ENCODE peak calls at places on chromosomes 7 and 10, in eight cellular contexts. G is HCT116, R is fibroblast of the aortic adventitia, L is heart right ventricle, A is tibial artery, S is A549, O is cardiac muscle cell, B is colonic mucosa. C is an unnamed sample.

GRCh38 chr7:36232971-36233550 is 80.0 kb downstream of the EEPD1 start:
- DNase-seq in G (no peak), R (no peak), L (no peak), A (no peak), S (no peak), O (no peak), B (no peak), C (peak)

GRCh38 chr10:121240011-121240410 is 358.2 kb downstream of the FGFR2 start:
- DNase-seq in G (no peak), R (no peak), L (no peak), A (no peak), S (no peak), O (no peak), B (peak), C (no peak)

GRCh38 chr10:36476399-36476798 is 649.0 kb upstream of the ANKRD30A start:
- DNase-seq in G (no peak), R (peak), L (no peak), A (no peak), S (no peak), O (no peak), B (no peak), C (no peak)

GRCh38 chr10:14478639-14479038 is 147.9 kb upstream of the FRMD4A start:
- DNase-seq in G (peak), R (peak), L (peak), A (peak), S (peak), O (peak), B (no peak), C (no peak)

GRCh38 chr10:100204370-100204769 is 18.5 kb upstream of the ERLIN1 start:
- DNase-seq in G (no peak), R (no peak), L (no peak), A (no peak), S (no peak), O (no peak), B (no peak), C (no peak)

GRCh38 chr10:115093286-115093775 is at the start of gene ATRNL1:
- DNase-seq in G (no peak), R (no peak), L (peak), A (no peak), S (peak), O (peak), B (no peak), C (no peak)

GRCh38 chr7:116782177-116782711 is 80.1 kb upstream of the CAPZA2 start:
- DNase-seq in G (no peak), R (peak), L (no peak), A (no peak), S (no peak), O (no peak), B (no peak), C (no peak)

GRCh38 chr7:137934941-137935848 is 66.7 kb downstream of the CREB3L2 start:
- DNase-seq in G (no peak), R (no peak), L (no peak), A (no peak), S (no peak), O (no peak), B (no peak), C (no peak)

GRCh38 chr7:48111596-48111995 is 22.5 kb downstream of the UPP1 start:
- DNase-seq in G (no peak), R (no peak), L (no peak), A (no peak), S (no peak), O (no peak), B (no peak), C (no peak)

GRCh38 chr7:82699773-82700186 is 256.2 kb upstream of the CACNA2D1 start:
- DNase-seq in G (peak), R (peak), L (no peak), A (no peak), S (peak), O (no peak), B (peak), C (peak)

GRCh38 chr7:144720139-144720538 is 115.7 kb downstream of the TPK1 start:
- DNase-seq in G (peak), R (no peak), L (no peak), A (no peak), S (no peak), O (no peak), B (no peak), C (no peak)

GRCh38 chr7:80974396-80975358 is 55.8 kb upstream of the SEMA3C start:
- DNase-seq in G (no peak), R (no peak), L (no peak), A (no peak), S (no peak), O (no peak), B (no peak), C (no peak)

GRCh38 chr7:121116399-121116798 is 127.9 kb downstream of the CPED1 start:
- DNase-seq in G (no peak), R (no peak), L (no peak), A (no peak), S (no peak), O (no peak), B (no peak), C (no peak)

GRCh38 chr7:35624299-35625186 is 70.4 kb downstream of the HERPUD2 start:
- DNase-seq in G (peak), R (peak), L (peak), A (no peak), S (peak), O (peak), B (no peak), C (no peak)

GRCh38 chr10:124926548-124926947 is 15.4 kb upstream of the ZRANB1 start:
- DNase-seq in G (no peak), R (no peak), L (no peak), A (no peak), S (no peak), O (no peak), B (no peak), C (peak)

GRCh38 chr10:80443531-80443974 is 10.6 kb upstream of the TSPAN14 start:
- DNase-seq in G (no peak), R (no peak), L (peak), A (peak), S (peak), O (no peak), B (peak), C (no peak)

GRCh38 chr10:132476146-132477065 is 61.2 kb upstream of the INPP5A start:
- DNase-seq in G (no peak), R (no peak), L (no peak), A (peak), S (no peak), O (no peak), B (no peak), C (no peak)

GRCh38 chr10:103869336-103869735 is 14.0 kb upstream of the SH3PXD2A start:
- DNase-seq in G (no peak), R (no peak), L (no peak), A (peak), S (no peak), O (no peak), B (no peak), C (no peak)

GRCh38 chr7:40799-41750 is 151.3 kb upstream of the FAM20C start:
- DNase-seq in G (no peak), R (no peak), L (peak), A (no peak), S (no peak), O (no peak), B (peak), C (no peak)

GRCh38 chr10:119301397-119301796 is 94.0 kb downstream of the GRK5 start:
- DNase-seq in G (no peak), R (no peak), L (no peak), A (no peak), S (no peak), O (no peak), B (no peak), C (no peak)

GRCh38 chr10:6871128-6871527 is 291.1 kb upstream of the PRKCQ start:
- DNase-seq in G (no peak), R (no peak), L (no peak), A (no peak), S (no peak), O (no peak), B (no peak), C (no peak)

GRCh38 chr7:87545760-87546159 is 54.9 kb downstream of the ABCB1 start:
- DNase-seq in G (no peak), R (no peak), L (no peak), A (no peak), S (no peak), O (no peak), B (no peak), C (no peak)

GRCh38 chr7:46680147-46680546 is 759.1 kb upstream of the IGFBP3 start:
- DNase-seq in G (no peak), R (no peak), L (no peak), A (no peak), S (no peak), O (no peak), B (no peak), C (no peak)

GRCh38 chr7:20831451-20831850 is 44.8 kb upstream of the SP8 start:
- DNase-seq in G (no peak), R (no peak), L (no peak), A (no peak), S (no peak), O (no peak), B (no peak), C (no peak)

GRCh38 chr7:20835111-20835750 is 48.5 kb upstream of the SP8 start:
- DNase-seq in G (no peak), R (no peak), L (no peak), A (no peak), S (no peak), O (no peak), B (no peak), C (no peak)

GRCh38 chr7:20831976-20832375 is 45.3 kb upstream of the SP8 start:
- DNase-seq in G (no peak), R (no peak), L (no peak), A (no peak), S (no peak), O (no peak), B (no peak), C (no peak)

GRCh38 chr7:20839196-20839735 is 52.6 kb upstream of the SP8 start:
- DNase-seq in G (no peak), R (no peak), L (no peak), A (no peak), S (no peak), O (no peak), B (no peak), C (no peak)

GRCh38 chr7:20834656-20835055 is 48.0 kb upstream of the SP8 start:
- DNase-seq in G (no peak), R (no peak), L (no peak), A (no peak), S (no peak), O (no peak), B (no peak), C (no peak)
- TF ChIP-seq CTCF in G (peak), R (no peak), L (no peak), A (peak), S (no peak), O (no peak), B (no peak), C (peak)

GRCh38 chr10:123150986-123151738 is 3.0 kb upstream of the BUB3 start:
- DNase-seq in G (no peak), R (no peak), L (no peak), A (no peak), S (no peak), O (peak), B (peak), C (no peak)
- H3K4me3 ChIP-seq in G (no peak), R (no peak), L (peak), A (peak), S (no peak), O (peak), B (peak), C (no peak)

GRCh38 chr7:30351724-30352123 is 67.3 kb downstream of the ZNRF2 start:
- DNase-seq in G (no peak), R (no peak), L (no peak), A (no peak), S (no peak), O (no peak), B (no peak), C (no peak)

GRCh38 chr7:30351274-30351673 is 66.9 kb downstream of the ZNRF2 start:
- DNase-seq in G (no peak), R (no peak), L (no peak), A (no peak), S (no peak), O (no peak), B (no peak), C (no peak)

GRCh38 chr7:30353532-30353931 is 69.1 kb downstream of the ZNRF2 start:
- DNase-seq in G (no peak), R (no peak), L (no peak), A (no peak), S (no peak), O (no peak), B (no peak), C (no peak)

GRCh38 chr7:30353932-30354607 is 69.7 kb downstream of the ZNRF2 start:
- DNase-seq in G (no peak), R (no peak), L (no peak), A (no peak), S (no peak), O (no peak), B (no peak), C (no peak)

DNA sequence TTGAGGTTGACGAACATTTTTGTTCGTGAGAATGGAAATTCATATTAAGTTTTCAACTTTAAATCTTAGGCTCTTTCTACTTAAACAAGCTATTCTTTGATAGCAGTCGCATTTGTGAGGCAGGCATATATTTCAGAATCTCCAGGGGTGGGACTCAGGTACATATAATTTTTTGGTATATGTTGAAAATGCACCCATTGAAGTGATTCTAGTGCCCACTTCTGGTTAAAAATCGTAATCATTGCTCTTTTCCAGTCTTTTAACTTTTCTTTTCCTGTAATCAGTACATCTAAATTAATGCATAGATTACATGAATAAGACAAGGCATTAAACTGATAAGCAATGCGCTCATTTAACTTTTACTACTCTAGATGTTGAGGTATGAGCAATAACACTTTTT is 67.8 kb downstream of the ZNRF2 start:
- DNase-seq in G (no peak), R (no peak), L (no peak), A (no peak), S (no peak), O (no peak), B (no peak), C (no peak)
- TF ChIP-seq CTCF in G (peak), R (no peak), L (no peak), A (no peak), S (no peak), O (no peak), B (no peak), C (no peak)

DNA sequence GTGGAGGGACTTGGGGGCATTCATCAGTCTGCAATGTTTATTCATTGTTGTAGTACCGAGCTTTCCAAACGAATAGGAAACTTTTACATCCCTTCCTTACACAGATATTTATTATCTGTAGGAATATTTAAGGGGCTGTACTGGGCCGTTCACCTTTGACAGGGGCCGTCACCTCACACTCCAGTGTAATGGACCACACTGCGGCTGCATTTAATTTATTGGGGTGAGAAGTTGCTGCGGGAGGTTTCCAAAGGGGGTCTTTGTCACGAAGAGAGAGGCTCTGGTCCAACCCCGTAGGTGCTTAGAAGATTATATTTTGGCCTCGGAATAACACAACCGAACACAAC is 291.1 kb upstream of the NFE2L3 start:
- DNase-seq in G (no peak), R (no peak), L (no peak), A (no peak), S (no peak), O (no peak), B (no peak), C (no peak)
- H3K4me3 ChIP-seq in G (no peak), R (no peak), L (no peak), A (no peak), S (no peak), O (no peak), B (no peak), C (no peak)

GRCh38 chr7:28411876-28412662 is at the start of gene CREB5:
- DNase-seq in G (no peak), R (no peak), L (peak), A (no peak), S (peak), O (peak), B (no peak), C (no peak)
- TF ChIP-seq CTCF in G (no peak), R (peak), L (peak), A (no peak), S (peak), O (peak), B (no peak), C (peak)

GRCh38 chr10:11012476-11012875 is 5.2 kb upstream of the CELF2 start:
- DNase-seq in G (no peak), R (no peak), L (no peak), A (no peak), S (no peak), O (peak), B (no peak), C (no peak)
- H3K4me3 ChIP-seq in G (no peak), R (no peak), L (no peak), A (no peak), S (no peak), O (no peak), B (no peak), C (no peak)

DNA sequence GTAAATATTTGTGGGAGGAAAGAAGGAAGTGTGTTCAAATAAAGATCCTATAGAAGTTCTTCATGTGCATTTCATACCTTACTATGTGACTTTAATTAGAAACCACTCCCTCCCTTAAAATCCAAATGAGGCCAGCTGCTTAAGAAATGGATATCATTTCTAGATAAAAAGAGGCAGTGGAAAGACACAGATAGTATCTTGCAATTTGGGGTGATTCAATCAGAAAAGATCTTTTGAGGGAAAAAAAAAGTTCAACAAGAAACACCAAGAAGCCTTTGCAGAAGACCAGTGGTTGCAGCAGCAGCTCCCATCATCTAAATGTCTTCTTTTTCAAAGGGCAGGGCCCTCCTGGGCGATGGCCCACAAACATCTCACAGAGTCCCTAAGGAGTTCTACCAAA is 200.1 kb downstream of the LRRN3 start:
- DNase-seq in G (no peak), R (no peak), L (no peak), A (no peak), S (no peak), O (no peak), B (no peak), C (no peak)
- TF ChIP-seq CTCF in G (no peak), R (no peak), L (no peak), A (no peak), S (no peak), O (no peak), B (no peak), C (no peak)

DNA sequence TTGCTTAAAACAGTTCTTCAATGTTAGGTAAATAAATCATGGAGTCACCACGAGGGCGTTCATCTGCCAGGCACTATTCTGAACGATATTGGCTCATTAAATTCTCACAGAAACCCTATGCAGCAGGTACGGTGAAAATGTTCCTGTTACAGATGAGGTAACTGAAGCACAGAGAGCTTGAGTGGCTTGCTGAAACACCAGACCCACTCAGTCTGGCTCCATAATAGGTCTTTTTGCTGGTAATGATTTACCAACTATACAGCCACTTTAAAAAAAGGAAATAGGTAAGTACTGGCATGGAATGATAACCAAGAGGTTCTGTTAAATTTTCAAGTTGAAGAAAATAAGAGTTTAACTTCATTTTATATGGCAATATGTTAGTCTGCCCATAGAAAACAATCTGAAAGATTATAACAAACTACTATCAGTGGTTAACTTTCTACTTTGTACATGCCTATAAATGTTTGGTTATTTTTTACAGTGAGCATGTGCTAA is 1.3 kb upstream of the TM9SF3 start:
- DNase-seq in G (no peak), R (no peak), L (no peak), A (no peak), S (no peak), O (no peak), B (no peak), C (no peak)
- H3K4me3 ChIP-seq in G (peak), R (peak), L (peak), A (peak), S (peak), O (peak), B (peak), C (peak)

DNA sequence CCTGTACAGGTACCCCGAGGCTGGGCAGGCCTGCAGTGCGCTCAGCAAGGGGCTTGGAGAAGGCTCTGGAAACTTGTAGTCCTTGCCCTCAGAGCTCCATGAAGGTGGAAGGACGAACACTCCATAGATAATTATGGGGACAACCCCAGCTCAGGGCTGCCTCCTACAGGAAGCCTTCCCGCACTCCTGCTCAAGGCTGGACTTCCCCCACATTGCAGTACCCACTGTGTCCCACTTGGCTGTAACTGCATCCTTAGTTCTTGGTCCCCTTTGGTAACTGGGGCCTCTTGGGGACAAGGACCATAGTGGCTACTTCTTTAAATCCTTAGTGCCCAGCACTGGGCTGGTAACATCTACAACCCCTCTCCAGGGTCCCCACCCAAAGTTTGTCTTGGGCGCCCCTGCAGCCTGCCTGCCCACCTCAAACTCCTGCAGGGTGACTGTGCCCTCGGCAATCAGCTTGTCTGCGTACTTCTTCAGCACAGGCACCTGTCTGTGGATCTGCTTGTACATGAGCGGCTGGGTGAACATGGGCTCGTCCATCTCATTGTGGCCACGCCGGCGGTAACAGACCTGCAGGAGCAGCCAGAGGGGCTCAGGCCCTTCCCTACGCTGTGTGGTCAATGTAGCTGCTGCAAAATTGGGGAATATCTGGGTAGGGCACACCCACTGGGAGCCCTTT is 17.1 kb downstream of the OGDHL start:
- DNase-seq in G (no peak), R (no peak), L (no peak), A (no peak), S (no peak), O (no peak), B (no peak), C (no peak)
- TF ChIP-seq CTCF in G (peak), R (no peak), L (no peak), A (no peak), S (no peak), O (no peak), B (no peak), C (peak)

C was measured in LNCaP clone FGC.